ENCODE peak calls at places on chromosomes 4 and X, in nine cellular contexts. One of them, this sample, is unnamed.
A peak's percentile ranks its signal among the peaks of the same experiment; 100 is the strongest.

GRCh38 chrX:51866156-51866555 is 27.3 kb upstream of the MAGED1 start:
- DNase-seq in H9: no peak
- DNase-seq in astrocyte: peak; percentile 59
- DNase-seq in choroid plexus epithelial cell: peak; percentile 73
- DNase-seq in tibial artery: no peak
- DNase-seq in OCI-LY7: no peak
- DNase-seq in MCF 10A: no peak
- DNase-seq in GM10248: no peak
- DNase-seq in neural progenitor cell: no peak
- DNase-seq in this sample: no peak

GRCh38 chr4:53863731-53864130 is 200.7 kb downstream of the CHIC2 start:
- DNase-seq in choroid plexus epithelial cell: no peak
- DNase-seq in tibial artery: no peak
- DNase-seq in neural progenitor cell: no peak
- DNase-seq in MCF 10A: no peak
- DNase-seq in OCI-LY7: no peak
- DNase-seq in astrocyte: peak; percentile 70
- DNase-seq in H9: no peak
- DNase-seq in GM10248: no peak
- DNase-seq in this sample: no peak

GRCh38 chrX:53950130-53950733 is 94.0 kb downstream of the PHF8 start:
- DNase-seq in neural progenitor cell: no peak
- DNase-seq in tibial artery: no peak
- DNase-seq in astrocyte: peak; percentile 7
- DNase-seq in MCF 10A: no peak
- DNase-seq in GM10248: no peak
- DNase-seq in choroid plexus epithelial cell: no peak
- DNase-seq in H9: no peak
- DNase-seq in OCI-LY7: no peak
- DNase-seq in this sample: no peak

GRCh38 chr4:183960021-183960420 is 54.9 kb downstream of the STOX2 start:
- DNase-seq in H9: peak; percentile 73
- DNase-seq in OCI-LY7: no peak
- DNase-seq in MCF 10A: peak; percentile 3
- DNase-seq in neural progenitor cell: peak; percentile 86
- DNase-seq in astrocyte: peak; percentile 81
- DNase-seq in GM10248: no peak
- DNase-seq in choroid plexus epithelial cell: peak; percentile 22
- DNase-seq in tibial artery: no peak
- DNase-seq in this sample: no peak

GRCh38 chrX:116667346-116667745 is 204.6 kb upstream of the CT83 start:
- DNase-seq in neural progenitor cell: peak; percentile 3
- DNase-seq in GM10248: no peak
- DNase-seq in MCF 10A: no peak
- DNase-seq in choroid plexus epithelial cell: no peak
- DNase-seq in astrocyte: no peak
- DNase-seq in OCI-LY7: no peak
- DNase-seq in H9: no peak
- DNase-seq in tibial artery: no peak
- DNase-seq in this sample: no peak

GRCh38 chr4:154818230-154818629 is 37.2 kb downstream of the RBM46 start:
- DNase-seq in GM10248: no peak
- DNase-seq in tibial artery: no peak
- DNase-seq in choroid plexus epithelial cell: no peak
- DNase-seq in neural progenitor cell: no peak
- DNase-seq in MCF 10A: no peak
- DNase-seq in OCI-LY7: no peak
- DNase-seq in H9: no peak
- DNase-seq in astrocyte: no peak
- DNase-seq in this sample: no peak

GRCh38 chr4:52911684-52912294 is 49.7 kb downstream of the RASL11B start:
- DNase-seq in MCF 10A: peak; percentile 82
- DNase-seq in tibial artery: peak; percentile 75
- DNase-seq in astrocyte: peak; percentile 14
- DNase-seq in GM10248: peak; percentile 53
- DNase-seq in neural progenitor cell: peak; percentile 88
- DNase-seq in OCI-LY7: peak; percentile 80
- DNase-seq in choroid plexus epithelial cell: peak; percentile 88
- DNase-seq in H9: peak; percentile 89
- DNase-seq in this sample: peak; percentile 33

GRCh38 chrX:23742174-23742692 is 843 bp downstream of the ACOT9 start:
- DNase-seq in MCF 10A: peak; percentile 78
- DNase-seq in H9: peak; percentile 29
- DNase-seq in GM10248: peak; percentile 18
- DNase-seq in choroid plexus epithelial cell: peak; percentile 70
- DNase-seq in tibial artery: peak; percentile 69
- DNase-seq in neural progenitor cell: peak; percentile 36
- DNase-seq in OCI-LY7: peak; percentile 37
- DNase-seq in astrocyte: peak; percentile 68
- DNase-seq in this sample: no peak

GRCh38 chr4:176385601-176386000 is 65.8 kb downstream of the SPCS3 start:
- DNase-seq in tibial artery: no peak
- DNase-seq in GM10248: no peak
- DNase-seq in choroid plexus epithelial cell: no peak
- DNase-seq in neural progenitor cell: no peak
- DNase-seq in MCF 10A: no peak
- DNase-seq in OCI-LY7: no peak
- DNase-seq in astrocyte: no peak
- DNase-seq in H9: no peak
- DNase-seq in this sample: no peak

GRCh38 chr4:107845721-107846120 is 21.0 kb downstream of the SGMS2 start:
- DNase-seq in choroid plexus epithelial cell: no peak
- DNase-seq in GM10248: no peak
- DNase-seq in MCF 10A: no peak
- DNase-seq in OCI-LY7: no peak
- DNase-seq in H9: no peak
- DNase-seq in tibial artery: no peak
- DNase-seq in astrocyte: no peak
- DNase-seq in neural progenitor cell: no peak
- DNase-seq in this sample: no peak

GRCh38 chrX:13013353-13014110 is 30.9 kb downstream of the FAM9C start:
- DNase-seq in neural progenitor cell: no peak
- DNase-seq in GM10248: peak; percentile 38
- DNase-seq in MCF 10A: no peak
- DNase-seq in H9: no peak
- DNase-seq in OCI-LY7: peak; percentile 72
- DNase-seq in tibial artery: no peak
- DNase-seq in choroid plexus epithelial cell: peak; percentile 63
- DNase-seq in astrocyte: no peak
- DNase-seq in this sample: no peak

GRCh38 chrX:17882680-17883079 is 21.6 kb upstream of the RAI2 start:
- DNase-seq in choroid plexus epithelial cell: no peak
- DNase-seq in astrocyte: no peak
- DNase-seq in OCI-LY7: no peak
- DNase-seq in GM10248: no peak
- DNase-seq in H9: no peak
- DNase-seq in neural progenitor cell: no peak
- DNase-seq in tibial artery: no peak
- DNase-seq in MCF 10A: peak; percentile 18
- DNase-seq in this sample: no peak

GRCh38 chr4:54090804-54091623 is 8.9 kb upstream of the GSX2 start:
- DNase-seq in neural progenitor cell: peak; percentile 48
- DNase-seq in MCF 10A: no peak
- DNase-seq in OCI-LY7: no peak
- DNase-seq in tibial artery: peak; percentile 75
- DNase-seq in astrocyte: no peak
- DNase-seq in GM10248: peak; percentile 59
- DNase-seq in H9: peak; percentile 30
- DNase-seq in choroid plexus epithelial cell: peak; percentile 30
- DNase-seq in this sample: peak; percentile 48

GRCh38 chr4:14178421-14178820 is 550.9 kb upstream of the BOD1L1 start:
- DNase-seq in neural progenitor cell: no peak
- DNase-seq in tibial artery: no peak
- DNase-seq in choroid plexus epithelial cell: peak; percentile 66
- DNase-seq in OCI-LY7: peak; percentile 41
- DNase-seq in astrocyte: peak; percentile 14
- DNase-seq in GM10248: no peak
- DNase-seq in MCF 10A: peak; percentile 65
- DNase-seq in H9: no peak
- DNase-seq in this sample: no peak

GRCh38 chr4:139609647-139610046 is 53.6 kb upstream of the SETD7 start:
- DNase-seq in tibial artery: no peak
- DNase-seq in neural progenitor cell: no peak
- DNase-seq in H9: no peak
- DNase-seq in choroid plexus epithelial cell: no peak
- DNase-seq in astrocyte: peak; percentile 49
- DNase-seq in OCI-LY7: no peak
- DNase-seq in MCF 10A: peak; percentile 81
- DNase-seq in GM10248: no peak
- DNase-seq in this sample: no peak

GRCh38 chrX:41862562-41863184 is 60.7 kb downstream of the CASK start:
- DNase-seq in tibial artery: no peak
- DNase-seq in astrocyte: no peak
- DNase-seq in MCF 10A: no peak
- DNase-seq in OCI-LY7: no peak
- DNase-seq in choroid plexus epithelial cell: no peak
- DNase-seq in H9: no peak
- DNase-seq in neural progenitor cell: no peak
- DNase-seq in GM10248: no peak
- DNase-seq in this sample: no peak

GRCh38 chrX:101595739-101596419 is 21.9 kb downstream of the ARMCX6 start:
- DNase-seq in MCF 10A: peak; percentile 71
- DNase-seq in H9: peak; percentile 27
- DNase-seq in neural progenitor cell: peak; percentile 60
- DNase-seq in choroid plexus epithelial cell: peak; percentile 85
- DNase-seq in tibial artery: no peak
- DNase-seq in GM10248: peak; percentile 68
- DNase-seq in OCI-LY7: peak; percentile 53
- DNase-seq in astrocyte: peak; percentile 48
- DNase-seq in this sample: no peak

GRCh38 chr4:73707918-73708577 is 32.3 kb upstream of the CXCL8 start:
- DNase-seq in H9: no peak
- DNase-seq in MCF 10A: peak; percentile 95
- DNase-seq in OCI-LY7: no peak
- DNase-seq in neural progenitor cell: no peak
- DNase-seq in astrocyte: peak; percentile 96
- DNase-seq in tibial artery: peak; percentile 78
- DNase-seq in GM10248: no peak
- DNase-seq in choroid plexus epithelial cell: peak; percentile 91
- DNase-seq in this sample: no peak

GRCh38 chr4:78519962-78520361 is 31.6 kb upstream of the ANXA3 start:
- DNase-seq in MCF 10A: no peak
- DNase-seq in tibial artery: no peak
- DNase-seq in astrocyte: no peak
- DNase-seq in H9: no peak
- DNase-seq in neural progenitor cell: no peak
- DNase-seq in GM10248: no peak
- DNase-seq in OCI-LY7: no peak
- DNase-seq in choroid plexus epithelial cell: no peak
- DNase-seq in this sample: no peak

GRCh38 chrX:69412661-69413060 is 91.5 kb upstream of the NALF2 start:
- DNase-seq in OCI-LY7: no peak
- DNase-seq in tibial artery: no peak
- DNase-seq in neural progenitor cell: no peak
- DNase-seq in choroid plexus epithelial cell: no peak
- DNase-seq in GM10248: no peak
- DNase-seq in H9: no peak
- DNase-seq in MCF 10A: no peak
- DNase-seq in astrocyte: no peak
- DNase-seq in this sample: no peak

GRCh38 chrX:48540015-48540350 is 469 bp downstream of the TBC1D25 start:
- DNase-seq in GM10248: peak; percentile 46
- DNase-seq in choroid plexus epithelial cell: peak; percentile 61
- DNase-seq in tibial artery: no peak
- DNase-seq in MCF 10A: peak; percentile 38
- DNase-seq in astrocyte: no peak
- DNase-seq in neural progenitor cell: no peak
- DNase-seq in H9: no peak
- DNase-seq in OCI-LY7: no peak
- DNase-seq in this sample: peak; percentile 62
- TF ChIP-seq CTCF in GM10248: no peak
- TF ChIP-seq CTCF in choroid plexus epithelial cell: no peak
- TF ChIP-seq CTCF in tibial artery: no peak
- TF ChIP-seq CTCF in MCF 10A: no peak
- TF ChIP-seq CTCF in astrocyte: no peak
- TF ChIP-seq CTCF in neural progenitor cell: no peak
- TF ChIP-seq CTCF in H9: no peak
- TF ChIP-seq CTCF in OCI-LY7: peak; percentile 17
- TF ChIP-seq CTCF in this sample: no peak

DNA sequence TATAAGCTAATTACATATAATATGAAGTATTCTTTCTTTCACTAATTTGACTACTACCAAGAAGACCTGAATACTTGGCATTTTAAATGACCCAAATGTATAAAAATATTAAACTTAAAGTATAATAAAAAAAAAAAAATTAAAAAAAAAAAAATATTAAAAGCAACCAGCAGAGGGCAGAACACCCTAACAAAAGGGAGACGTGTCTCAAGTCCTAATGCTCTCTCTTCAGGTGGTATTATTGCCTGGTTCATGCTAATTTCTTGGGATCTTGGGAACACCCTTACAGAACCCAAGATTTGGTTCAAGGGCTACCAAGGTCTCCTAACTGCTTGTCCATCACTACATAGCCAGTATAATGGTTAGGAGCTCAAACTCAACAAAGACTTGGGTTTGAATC is 754.8 kb downstream of the RAB28 start:
- DNase-seq in OCI-LY7: peak; percentile 39
- DNase-seq in choroid plexus epithelial cell: peak; percentile 43
- DNase-seq in H9: no peak
- DNase-seq in MCF 10A: peak; percentile 44
- DNase-seq in tibial artery: no peak
- DNase-seq in GM10248: peak; percentile 16
- DNase-seq in astrocyte: peak; percentile 1
- DNase-seq in neural progenitor cell: peak; percentile 25
- DNase-seq in this sample: no peak
- TF ChIP-seq CTCF in OCI-LY7: peak; percentile 75
- TF ChIP-seq CTCF in choroid plexus epithelial cell: peak; percentile 57
- TF ChIP-seq CTCF in H9: peak; percentile 74
- TF ChIP-seq CTCF in MCF 10A: peak; percentile 51
- TF ChIP-seq CTCF in tibial artery: peak; percentile 26
- TF ChIP-seq CTCF in GM10248: no peak
- TF ChIP-seq CTCF in astrocyte: peak; percentile 24
- TF ChIP-seq CTCF in neural progenitor cell: peak; percentile 65
- TF ChIP-seq CTCF in this sample: peak; percentile 86

GRCh38 chr4:37138019-37138653 is 106.4 kb upstream of the NWD2 start:
- DNase-seq in tibial artery: no peak
- DNase-seq in GM10248: peak; percentile 24
- DNase-seq in neural progenitor cell: no peak
- DNase-seq in H9: no peak
- DNase-seq in astrocyte: no peak
- DNase-seq in choroid plexus epithelial cell: no peak
- DNase-seq in OCI-LY7: no peak
- DNase-seq in MCF 10A: no peak
- DNase-seq in this sample: no peak
- TF ChIP-seq CTCF in tibial artery: no peak
- TF ChIP-seq CTCF in GM10248: no peak
- TF ChIP-seq CTCF in neural progenitor cell: no peak
- TF ChIP-seq CTCF in H9: no peak
- TF ChIP-seq CTCF in astrocyte: no peak
- TF ChIP-seq CTCF in choroid plexus epithelial cell: no peak
- TF ChIP-seq CTCF in OCI-LY7: no peak
- TF ChIP-seq CTCF in MCF 10A: no peak
- TF ChIP-seq CTCF in this sample: no peak

DNA sequence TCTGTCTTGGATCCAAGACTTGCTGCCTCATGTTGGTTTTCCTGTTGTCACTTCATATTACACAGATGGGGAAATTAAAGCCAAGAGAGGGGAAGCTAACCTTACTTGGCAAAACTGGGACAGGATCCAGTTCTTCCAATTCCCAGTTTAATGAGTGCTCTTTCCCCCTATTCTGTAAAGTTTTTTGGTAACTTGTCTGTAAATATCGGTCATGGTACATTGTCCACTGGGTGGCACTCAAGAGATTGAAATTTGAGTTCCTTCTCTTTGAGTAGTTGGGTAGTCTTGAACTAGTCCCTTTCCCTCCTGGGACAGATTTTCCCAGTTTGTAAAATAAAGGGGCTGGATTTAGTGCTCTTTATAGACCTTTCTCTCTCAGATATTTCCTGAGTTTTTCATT is 12.4 kb upstream of the EOLA2 start:
- DNase-seq in GM10248: peak; percentile 13
- DNase-seq in MCF 10A: peak; percentile 65
- DNase-seq in choroid plexus epithelial cell: peak; percentile 75
- DNase-seq in astrocyte: peak; percentile 20
- DNase-seq in neural progenitor cell: peak; percentile 27
- DNase-seq in OCI-LY7: peak; percentile 27
- DNase-seq in tibial artery: no peak
- DNase-seq in H9: no peak
- DNase-seq in this sample: no peak
- TF ChIP-seq CTCF in GM10248: no peak
- TF ChIP-seq CTCF in MCF 10A: peak; percentile 56
- TF ChIP-seq CTCF in choroid plexus epithelial cell: peak; percentile 50
- TF ChIP-seq CTCF in astrocyte: peak; percentile 46
- TF ChIP-seq CTCF in neural progenitor cell: peak; percentile 50
- TF ChIP-seq CTCF in OCI-LY7: peak; percentile 70
- TF ChIP-seq CTCF in tibial artery: peak; percentile 36
- TF ChIP-seq CTCF in H9: peak; percentile 43
- TF ChIP-seq CTCF in this sample: peak; percentile 29

This sample was measured in mesothelial cell of epicardium.